ENCODE peak calls at places on chromosomes 6 and 20, in seven cellular contexts. One of them, this sample, is unnamed.
A peak's percentile ranks its signal among the peaks of the same experiment; 100 is the strongest.

GRCh38 chr6:144343736-144344428 is 58.7 kb downstream of the UTRN start:
- DNase-seq in amniotic epithelial cell: no peak
- DNase-seq in astrocyte of the spinal cord: no peak
- DNase-seq in EL: no peak
- DNase-seq in brain microvascular endothelial cell: no peak
- DNase-seq in H7: no peak
- DNase-seq in stimulated activated CD4-positive, alpha-beta T cell treated with anti-CD3 and anti-CD28 coated beads, Interleukin-15, amount 100 ng/mL, for 1 hour: no peak
- DNase-seq in this sample: no peak

GRCh38 chr20:32672982-32673727 is 586 bp downstream of the C20orf203 start:
- DNase-seq in H7: peak; percentile 80
- DNase-seq in amniotic epithelial cell: no peak
- DNase-seq in brain microvascular endothelial cell: no peak
- DNase-seq in EL: no peak
- DNase-seq in astrocyte of the spinal cord: no peak
- DNase-seq in stimulated activated CD4-positive, alpha-beta T cell treated with anti-CD3 and anti-CD28 coated beads, Interleukin-15, amount 100 ng/mL, for 1 hour: no peak
- DNase-seq in this sample: no peak

GRCh38 chr6:36827261-36828079 is 11.8 kb downstream of the CPNE5 start:
- DNase-seq in H7: no peak
- DNase-seq in stimulated activated CD4-positive, alpha-beta T cell treated with anti-CD3 and anti-CD28 coated beads, Interleukin-15, amount 100 ng/mL, for 1 hour: no peak
- DNase-seq in brain microvascular endothelial cell: peak; percentile 73
- DNase-seq in astrocyte of the spinal cord: peak; percentile 90
- DNase-seq in EL: peak; percentile 89
- DNase-seq in amniotic epithelial cell: peak; percentile 93
- DNase-seq in this sample: peak; percentile 25

GRCh38 chr6:27617700-27618689 is 145.1 kb upstream of the ZNF184 start:
- DNase-seq in brain microvascular endothelial cell: peak; percentile 65
- DNase-seq in H7: peak; percentile 60
- DNase-seq in stimulated activated CD4-positive, alpha-beta T cell treated with anti-CD3 and anti-CD28 coated beads, Interleukin-15, amount 100 ng/mL, for 1 hour: no peak
- DNase-seq in astrocyte of the spinal cord: peak; percentile 48
- DNase-seq in EL: peak; percentile 63
- DNase-seq in amniotic epithelial cell: peak; percentile 20
- DNase-seq in this sample: peak; percentile 60

GRCh38 chr6:159790947-159791598 is 806 bp downstream of the MRPL18 start:
- DNase-seq in astrocyte of the spinal cord: no peak
- DNase-seq in amniotic epithelial cell: no peak
- DNase-seq in stimulated activated CD4-positive, alpha-beta T cell treated with anti-CD3 and anti-CD28 coated beads, Interleukin-15, amount 100 ng/mL, for 1 hour: no peak
- DNase-seq in brain microvascular endothelial cell: peak; percentile 1
- DNase-seq in H7: no peak
- DNase-seq in EL: no peak
- DNase-seq in this sample: peak; percentile 8

GRCh38 chr6:158972241-158973233 is 27.5 kb downstream of the RSPH3 start:
- DNase-seq in brain microvascular endothelial cell: peak; percentile 25
- DNase-seq in stimulated activated CD4-positive, alpha-beta T cell treated with anti-CD3 and anti-CD28 coated beads, Interleukin-15, amount 100 ng/mL, for 1 hour: no peak
- DNase-seq in astrocyte of the spinal cord: peak; percentile 70
- DNase-seq in EL: peak; percentile 61
- DNase-seq in H7: peak; percentile 32
- DNase-seq in amniotic epithelial cell: peak; percentile 68
- DNase-seq in this sample: peak; percentile 35

GRCh38 chr6:4010035-4010434 is 68.9 kb downstream of the FAM217A start:
- DNase-seq in EL: no peak
- DNase-seq in brain microvascular endothelial cell: no peak
- DNase-seq in amniotic epithelial cell: no peak
- DNase-seq in astrocyte of the spinal cord: no peak
- DNase-seq in stimulated activated CD4-positive, alpha-beta T cell treated with anti-CD3 and anti-CD28 coated beads, Interleukin-15, amount 100 ng/mL, for 1 hour: no peak
- DNase-seq in H7: no peak
- DNase-seq in this sample: no peak

GRCh38 chr20:6081236-6081635 is 27.4 kb upstream of the LRRN4 start:
- DNase-seq in astrocyte of the spinal cord: peak; percentile 22
- DNase-seq in amniotic epithelial cell: peak; percentile 76
- DNase-seq in H7: no peak
- DNase-seq in stimulated activated CD4-positive, alpha-beta T cell treated with anti-CD3 and anti-CD28 coated beads, Interleukin-15, amount 100 ng/mL, for 1 hour: no peak
- DNase-seq in brain microvascular endothelial cell: no peak
- DNase-seq in EL: peak; percentile 50
- DNase-seq in this sample: no peak

GRCh38 chr6:73375216-73375615 is 5.5 kb upstream of the OOEP start:
- DNase-seq in astrocyte of the spinal cord: no peak
- DNase-seq in amniotic epithelial cell: no peak
- DNase-seq in stimulated activated CD4-positive, alpha-beta T cell treated with anti-CD3 and anti-CD28 coated beads, Interleukin-15, amount 100 ng/mL, for 1 hour: no peak
- DNase-seq in H7: no peak
- DNase-seq in brain microvascular endothelial cell: no peak
- DNase-seq in EL: no peak
- DNase-seq in this sample: no peak

GRCh38 chr6:10205892-10206291 is 209.0 kb downstream of the TFAP2A start:
- DNase-seq in stimulated activated CD4-positive, alpha-beta T cell treated with anti-CD3 and anti-CD28 coated beads, Interleukin-15, amount 100 ng/mL, for 1 hour: no peak
- DNase-seq in brain microvascular endothelial cell: no peak
- DNase-seq in H7: no peak
- DNase-seq in amniotic epithelial cell: no peak
- DNase-seq in EL: no peak
- DNase-seq in astrocyte of the spinal cord: no peak
- DNase-seq in this sample: no peak

GRCh38 chr6:167647333-167647732 is 179.4 kb upstream of the AFDN start:
- DNase-seq in brain microvascular endothelial cell: no peak
- DNase-seq in astrocyte of the spinal cord: peak; percentile 31
- DNase-seq in EL: no peak
- DNase-seq in stimulated activated CD4-positive, alpha-beta T cell treated with anti-CD3 and anti-CD28 coated beads, Interleukin-15, amount 100 ng/mL, for 1 hour: no peak
- DNase-seq in H7: no peak
- DNase-seq in amniotic epithelial cell: no peak
- DNase-seq in this sample: no peak

GRCh38 chr6:14520536-14520935 is 403.0 kb downstream of the CD83 start:
- DNase-seq in EL: no peak
- DNase-seq in H7: no peak
- DNase-seq in amniotic epithelial cell: no peak
- DNase-seq in brain microvascular endothelial cell: no peak
- DNase-seq in stimulated activated CD4-positive, alpha-beta T cell treated with anti-CD3 and anti-CD28 coated beads, Interleukin-15, amount 100 ng/mL, for 1 hour: no peak
- DNase-seq in astrocyte of the spinal cord: no peak
- DNase-seq in this sample: no peak

GRCh38 chr6:61940919-61941318 is 345.1 kb downstream of the KHDRBS2 start:
- DNase-seq in amniotic epithelial cell: no peak
- DNase-seq in EL: no peak
- DNase-seq in astrocyte of the spinal cord: no peak
- DNase-seq in stimulated activated CD4-positive, alpha-beta T cell treated with anti-CD3 and anti-CD28 coated beads, Interleukin-15, amount 100 ng/mL, for 1 hour: no peak
- DNase-seq in H7: no peak
- DNase-seq in brain microvascular endothelial cell: no peak
- DNase-seq in this sample: no peak

GRCh38 chr6:43115365-43115764 is 39.3 kb downstream of the PTK7 start:
- DNase-seq in EL: no peak
- DNase-seq in amniotic epithelial cell: peak; percentile 61
- DNase-seq in H7: peak; percentile 32
- DNase-seq in brain microvascular endothelial cell: no peak
- DNase-seq in stimulated activated CD4-positive, alpha-beta T cell treated with anti-CD3 and anti-CD28 coated beads, Interleukin-15, amount 100 ng/mL, for 1 hour: no peak
- DNase-seq in astrocyte of the spinal cord: no peak
- DNase-seq in this sample: no peak

GRCh38 chr20:60203451-60203850 is 245.2 kb downstream of the CDH26 start:
- DNase-seq in amniotic epithelial cell: peak; percentile 9
- DNase-seq in astrocyte of the spinal cord: no peak
- DNase-seq in EL: peak; percentile 20
- DNase-seq in stimulated activated CD4-positive, alpha-beta T cell treated with anti-CD3 and anti-CD28 coated beads, Interleukin-15, amount 100 ng/mL, for 1 hour: no peak
- DNase-seq in brain microvascular endothelial cell: no peak
- DNase-seq in H7: no peak
- DNase-seq in this sample: no peak

This sample was measured in neural progenitor cell.